ENCODE peak calls at places on chromosomes 5 and 9, in four cellular contexts. S is SK-N-SH, K is PC-9, U is astrocyte. C is an unnamed sample.

GRCh38 chr9:89969156-89969566 is 364.3 kb downstream of the GADD45G start:
- DNase-seq in S (no peak), K (no peak), U (peak), C (no peak)

GRCh38 chr5:136133416-136134383 is 1.1 kb downstream of the SMAD5 start:
- DNase-seq in S (peak), K (peak), U (peak), C (no peak)

GRCh38 chr5:66413931-66414330 is 182.3 kb upstream of the MAST4 start:
- DNase-seq in S (no peak), K (no peak), U (no peak), C (no peak)

GRCh38 chr5:156913355-156913718 is 49.7 kb downstream of the TIMD4 start:
- DNase-seq in S (no peak), K (no peak), U (no peak), C (no peak)

GRCh38 chr9:127921592-127922120 is 4.8 kb upstream of the ST6GALNAC4 start:
- DNase-seq in S (peak), K (no peak), U (no peak), C (no peak)

GRCh38 chr9:33263131-33263935 is 1.2 kb downstream of the BAG1 start:
- DNase-seq in S (peak), K (no peak), U (peak), C (no peak)

GRCh38 chr9:33133186-33133585 is 34.0 kb downstream of the B4GALT1 start:
- DNase-seq in S (no peak), K (no peak), U (no peak), C (no peak)

GRCh38 chr5:74272019-74272775 is 368.3 kb downstream of the ENC1 start:
- DNase-seq in S (no peak), K (peak), U (peak), C (no peak)

GRCh38 chr5:77463905-77464304 is 28.2 kb downstream of the WDR41 start:
- DNase-seq in S (no peak), K (no peak), U (no peak), C (no peak)

GRCh38 chr9:76655970-76656369 is 108.3 kb upstream of the PCA3 start:
- DNase-seq in S (no peak), K (no peak), U (peak), C (no peak)

DNA sequence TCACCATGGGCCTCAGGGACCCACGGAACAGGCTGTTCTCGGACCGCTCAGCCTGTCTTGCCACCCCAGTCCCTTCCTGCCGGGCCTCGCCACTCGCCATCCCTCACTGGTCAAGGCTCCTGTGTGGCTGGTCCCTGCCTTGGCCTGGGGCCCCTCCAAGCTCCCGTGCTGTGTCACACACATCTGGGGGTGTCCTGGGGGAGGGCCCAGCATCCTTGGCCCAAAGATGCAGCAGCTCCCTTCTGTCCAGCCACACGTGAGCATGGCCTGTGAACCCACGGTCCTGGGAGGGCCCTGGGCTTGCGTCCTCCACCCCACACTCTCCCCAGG is 425 bp upstream of the EGFL7 start:
- DNase-seq in S (no peak), K (no peak), U (no peak), C (no peak)
- H3K4me3 ChIP-seq in S (no peak), K (no peak), U (no peak), C (no peak)

GRCh38 chr9:137317021-137317978 is 15.2 kb upstream of the NRARP start:
- DNase-seq in S (peak), K (no peak), U (no peak), C (no peak)

GRCh38 chr9:137314561-137315560 is 12.8 kb upstream of the NRARP start:
- DNase-seq in S (peak), K (no peak), U (no peak), C (no peak)

GRCh38 chr9:137317979-137318511 is 16.0 kb upstream of the NRARP start:
- DNase-seq in S (peak), K (no peak), U (no peak), C (no peak)

GRCh38 chr9:137315581-137316011 is 13.5 kb upstream of the NRARP start:
- DNase-seq in S (no peak), K (no peak), U (no peak), C (no peak)

DNA sequence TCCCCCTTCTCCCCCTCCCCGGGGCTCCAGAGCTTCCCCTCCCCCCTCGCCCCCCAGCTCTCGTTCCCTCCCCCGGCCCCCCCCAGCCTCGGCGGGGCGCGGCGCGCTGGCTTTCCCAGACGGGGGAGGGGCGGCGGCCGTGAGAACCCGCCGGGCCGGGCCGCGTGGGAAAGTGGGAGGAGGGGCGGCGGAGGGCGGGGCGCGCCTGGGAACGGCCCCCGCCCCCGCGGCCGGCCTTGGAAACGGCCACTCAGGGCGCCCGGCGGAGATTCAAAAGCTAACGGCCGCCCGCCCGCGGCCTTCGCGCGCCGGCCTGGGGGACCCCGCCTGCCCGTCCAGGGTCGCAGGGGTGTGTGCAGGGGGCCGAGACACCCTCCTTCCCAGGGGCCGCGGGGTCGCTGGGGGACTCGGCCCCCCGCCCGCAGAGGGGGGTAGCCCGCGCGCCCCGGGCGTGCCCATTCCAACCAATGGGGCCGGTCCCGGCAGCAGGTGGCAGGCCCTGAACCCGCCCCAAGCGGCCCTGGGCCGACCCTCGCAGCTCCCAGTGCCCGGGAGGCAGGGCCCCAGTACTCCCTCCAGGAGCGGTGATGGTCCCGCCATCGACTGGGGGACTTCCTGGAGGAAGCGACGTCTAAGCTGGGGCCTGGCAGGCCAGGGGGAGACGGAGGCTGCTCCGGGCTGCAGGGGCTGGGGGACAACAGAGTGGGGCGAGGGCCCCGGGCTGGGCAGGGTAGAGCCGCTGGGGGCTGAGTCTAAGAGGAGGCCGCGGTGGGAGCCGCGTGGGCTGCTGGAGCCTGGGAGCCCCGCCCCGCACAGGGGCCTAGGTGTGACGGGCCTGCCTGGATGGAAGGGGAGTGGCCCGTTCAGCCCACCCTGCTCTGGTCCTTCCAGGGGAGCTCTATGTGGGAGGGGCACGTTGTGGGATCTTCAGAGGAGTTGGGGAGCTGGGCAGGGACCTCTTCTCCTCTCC is 14.2 kb upstream of the NRARP start:
- DNase-seq in S (peak), K (no peak), U (no peak), C (no peak)
- H3K4me2 ChIP-seq in S (no peak), K (peak), U (peak), C (no peak)

DNA sequence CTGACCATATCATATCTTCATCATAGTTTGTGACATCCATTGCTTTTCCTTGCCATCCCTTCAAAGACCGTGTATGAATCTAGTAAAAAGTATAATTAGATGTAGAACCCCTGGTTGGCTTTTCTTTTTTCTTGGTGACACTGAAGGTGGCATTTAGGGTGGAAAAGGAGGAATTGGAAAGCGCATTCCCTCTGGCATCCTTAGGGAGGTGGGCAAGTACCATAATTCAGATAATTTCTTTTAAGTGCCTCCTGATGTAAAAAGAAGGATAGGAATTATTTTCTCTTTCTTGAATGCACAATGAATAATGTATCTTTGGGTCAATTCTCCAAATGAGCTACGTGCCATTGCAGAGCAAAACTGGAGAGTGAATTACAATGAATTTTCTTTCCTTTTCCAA is 73.2 kb upstream of the SMARCA2 start:
- DNase-seq in S (no peak), K (no peak), U (no peak), C (no peak)
- TF ChIP-seq CTCF in S (no peak), K (no peak), U (no peak), C (peak)

GRCh38 chr5:151684690-151685361 is 1.9 kb downstream of the SPARC start:
- DNase-seq in S (no peak), K (peak), U (peak), C (peak)
- H3K4me3 ChIP-seq in S (peak), K (no peak), U (peak), C (peak)

DNA sequence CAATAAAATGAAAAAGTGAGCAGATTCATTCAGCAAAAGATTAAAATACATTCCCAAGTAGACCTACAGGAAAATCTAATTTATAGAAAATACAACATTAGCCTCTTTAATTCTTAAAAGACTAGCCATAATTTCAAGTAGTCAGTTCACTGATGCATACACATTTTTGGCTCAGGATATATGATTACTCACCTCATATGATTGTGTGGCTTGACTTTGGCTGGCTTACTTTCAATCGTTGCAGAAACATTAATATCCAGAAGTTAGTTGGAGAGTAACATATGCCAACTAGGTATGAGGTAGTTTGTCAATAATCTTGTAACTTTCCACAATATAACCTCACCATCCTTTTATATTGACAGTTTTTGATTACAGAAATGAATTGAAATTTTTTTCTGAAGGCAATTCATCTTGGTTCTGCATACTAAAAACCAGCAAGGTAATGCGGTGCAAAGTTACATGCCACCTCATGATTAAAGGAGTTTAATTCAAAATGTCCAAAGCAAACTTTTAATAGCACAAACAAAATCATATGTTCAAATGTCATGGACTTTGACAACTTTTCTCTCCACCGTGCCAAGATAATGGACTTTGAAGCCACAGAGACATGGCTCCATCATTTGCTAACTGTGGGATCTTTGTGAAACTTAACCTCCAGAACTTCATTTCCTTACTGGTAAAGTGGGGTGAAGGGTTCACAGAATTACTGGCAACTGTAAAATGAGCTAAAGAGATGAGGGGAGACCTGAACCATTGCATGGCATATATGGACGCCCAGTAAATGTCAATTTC is 76.6 kb upstream of the PAM start:
- DNase-seq in S (no peak), K (peak), U (peak), C (no peak)
- H3K4me2 ChIP-seq in S (no peak), K (no peak), U (peak), C (no peak)